ENCODE peak calls at places on chromosomes 11 and 22, in ten cellular contexts. One of them, this sample, is unnamed.

GRCh38 chr11:64150481-64151239 is 15.3 kb downstream of the MACROD1 start:
- DNase-seq in tibial artery: no peak
- DNase-seq in fibroblast of lung: no peak
- DNase-seq in epithelial cell of esophagus: no peak
- DNase-seq in cardiac muscle cell: no peak
- DNase-seq in fibroblast of the aortic adventitia: no peak
- DNase-seq in cardiac fibroblast: no peak
- DNase-seq in GM12865: no peak
- DNase-seq in body of pancreas: peak
- DNase-seq in bronchial epithelial cell: no peak
- DNase-seq in this sample: no peak

GRCh38 chr22:25735657-25736056 is 6.3 kb upstream of the MYO18B start:
- DNase-seq in cardiac muscle cell: no peak
- DNase-seq in epithelial cell of esophagus: no peak
- DNase-seq in tibial artery: no peak
- DNase-seq in body of pancreas: no peak
- DNase-seq in fibroblast of the aortic adventitia: no peak
- DNase-seq in bronchial epithelial cell: no peak
- DNase-seq in fibroblast of lung: no peak
- DNase-seq in cardiac fibroblast: no peak
- DNase-seq in GM12865: no peak
- DNase-seq in this sample: no peak

GRCh38 chr11:28463826-28464225 is 355.6 kb downstream of the METTL15 start:
- DNase-seq in epithelial cell of esophagus: peak
- DNase-seq in cardiac muscle cell: no peak
- DNase-seq in cardiac fibroblast: peak
- DNase-seq in tibial artery: no peak
- DNase-seq in bronchial epithelial cell: peak
- DNase-seq in GM12865: no peak
- DNase-seq in fibroblast of the aortic adventitia: peak
- DNase-seq in body of pancreas: no peak
- DNase-seq in fibroblast of lung: peak
- DNase-seq in this sample: no peak

GRCh38 chr11:127110542-127110941 is 110.0 kb upstream of the KIRREL3 start:
- DNase-seq in cardiac muscle cell: no peak
- DNase-seq in GM12865: no peak
- DNase-seq in tibial artery: no peak
- DNase-seq in fibroblast of the aortic adventitia: no peak
- DNase-seq in fibroblast of lung: no peak
- DNase-seq in bronchial epithelial cell: no peak
- DNase-seq in body of pancreas: no peak
- DNase-seq in epithelial cell of esophagus: no peak
- DNase-seq in cardiac fibroblast: no peak
- DNase-seq in this sample: no peak

GRCh38 chr11:14078941-14079522 is 116.5 kb downstream of the SPON1 start:
- DNase-seq in cardiac muscle cell: no peak
- DNase-seq in cardiac fibroblast: no peak
- DNase-seq in GM12865: no peak
- DNase-seq in tibial artery: no peak
- DNase-seq in fibroblast of the aortic adventitia: peak
- DNase-seq in body of pancreas: no peak
- DNase-seq in epithelial cell of esophagus: no peak
- DNase-seq in bronchial epithelial cell: no peak
- DNase-seq in fibroblast of lung: no peak
- DNase-seq in this sample: no peak

GRCh38 chr11:6402561-6402981 is 12.3 kb downstream of the SMPD1 start:
- DNase-seq in cardiac muscle cell: no peak
- DNase-seq in bronchial epithelial cell: no peak
- DNase-seq in GM12865: peak
- DNase-seq in body of pancreas: no peak
- DNase-seq in fibroblast of lung: peak
- DNase-seq in cardiac fibroblast: no peak
- DNase-seq in fibroblast of the aortic adventitia: no peak
- DNase-seq in epithelial cell of esophagus: no peak
- DNase-seq in tibial artery: no peak
- DNase-seq in this sample: peak

GRCh38 chr22:46062232-46062615 is 85.3 kb upstream of the WNT7B start:
- DNase-seq in body of pancreas: no peak
- DNase-seq in tibial artery: no peak
- DNase-seq in cardiac muscle cell: no peak
- DNase-seq in fibroblast of the aortic adventitia: no peak
- DNase-seq in bronchial epithelial cell: no peak
- DNase-seq in fibroblast of lung: peak
- DNase-seq in epithelial cell of esophagus: no peak
- DNase-seq in GM12865: no peak
- DNase-seq in cardiac fibroblast: no peak
- DNase-seq in this sample: no peak

GRCh38 chr11:8265681-8266241 is 2.1 kb upstream of the LMO1 start:
- DNase-seq in tibial artery: no peak
- DNase-seq in epithelial cell of esophagus: no peak
- DNase-seq in body of pancreas: no peak
- DNase-seq in cardiac muscle cell: peak
- DNase-seq in cardiac fibroblast: no peak
- DNase-seq in fibroblast of lung: no peak
- DNase-seq in bronchial epithelial cell: no peak
- DNase-seq in fibroblast of the aortic adventitia: no peak
- DNase-seq in GM12865: no peak
- DNase-seq in this sample: no peak

GRCh38 chr11:127816959-127817358 is 770.4 kb downstream of the ETS1 start:
- DNase-seq in cardiac fibroblast: peak
- DNase-seq in GM12865: no peak
- DNase-seq in tibial artery: no peak
- DNase-seq in fibroblast of the aortic adventitia: no peak
- DNase-seq in fibroblast of lung: no peak
- DNase-seq in body of pancreas: no peak
- DNase-seq in bronchial epithelial cell: no peak
- DNase-seq in epithelial cell of esophagus: no peak
- DNase-seq in cardiac muscle cell: no peak
- DNase-seq in this sample: no peak

GRCh38 chr11:131810511-131810910 is 440.1 kb downstream of the NTM start:
- DNase-seq in cardiac fibroblast: no peak
- DNase-seq in fibroblast of the aortic adventitia: peak
- DNase-seq in fibroblast of lung: no peak
- DNase-seq in tibial artery: no peak
- DNase-seq in epithelial cell of esophagus: no peak
- DNase-seq in cardiac muscle cell: no peak
- DNase-seq in body of pancreas: no peak
- DNase-seq in GM12865: no peak
- DNase-seq in bronchial epithelial cell: no peak
- DNase-seq in this sample: no peak

GRCh38 chr22:24400726-24401596 is 26.4 kb upstream of the ADORA2A start:
- DNase-seq in epithelial cell of esophagus: no peak
- DNase-seq in fibroblast of lung: peak
- DNase-seq in bronchial epithelial cell: peak
- DNase-seq in GM12865: peak
- DNase-seq in tibial artery: no peak
- DNase-seq in cardiac fibroblast: peak
- DNase-seq in body of pancreas: no peak
- DNase-seq in fibroblast of the aortic adventitia: peak
- DNase-seq in cardiac muscle cell: no peak
- DNase-seq in this sample: no peak

GRCh38 chr22:42714768-42715430 is 5.8 kb downstream of the A4GALT start:
- DNase-seq in fibroblast of lung: peak
- DNase-seq in bronchial epithelial cell: no peak
- DNase-seq in body of pancreas: no peak
- DNase-seq in cardiac fibroblast: no peak
- DNase-seq in tibial artery: no peak
- DNase-seq in cardiac muscle cell: no peak
- DNase-seq in epithelial cell of esophagus: no peak
- DNase-seq in fibroblast of the aortic adventitia: peak
- DNase-seq in GM12865: no peak
- DNase-seq in this sample: no peak

GRCh38 chr11:7892751-7893356 is 38.2 kb downstream of the OR10A6 start:
- DNase-seq in cardiac fibroblast: peak
- DNase-seq in body of pancreas: no peak
- DNase-seq in fibroblast of lung: peak
- DNase-seq in bronchial epithelial cell: peak
- DNase-seq in epithelial cell of esophagus: peak
- DNase-seq in cardiac muscle cell: peak
- DNase-seq in tibial artery: no peak
- DNase-seq in GM12865: peak
- DNase-seq in fibroblast of the aortic adventitia: peak
- DNase-seq in this sample: no peak

GRCh38 chr11:35548925-35549561 is 23.6 kb upstream of the PAMR1 start:
- DNase-seq in GM12865: no peak
- DNase-seq in fibroblast of the aortic adventitia: peak
- DNase-seq in tibial artery: no peak
- DNase-seq in bronchial epithelial cell: peak
- DNase-seq in epithelial cell of esophagus: no peak
- DNase-seq in fibroblast of lung: peak
- DNase-seq in cardiac fibroblast: peak
- DNase-seq in body of pancreas: no peak
- DNase-seq in cardiac muscle cell: no peak
- DNase-seq in this sample: no peak

DNA sequence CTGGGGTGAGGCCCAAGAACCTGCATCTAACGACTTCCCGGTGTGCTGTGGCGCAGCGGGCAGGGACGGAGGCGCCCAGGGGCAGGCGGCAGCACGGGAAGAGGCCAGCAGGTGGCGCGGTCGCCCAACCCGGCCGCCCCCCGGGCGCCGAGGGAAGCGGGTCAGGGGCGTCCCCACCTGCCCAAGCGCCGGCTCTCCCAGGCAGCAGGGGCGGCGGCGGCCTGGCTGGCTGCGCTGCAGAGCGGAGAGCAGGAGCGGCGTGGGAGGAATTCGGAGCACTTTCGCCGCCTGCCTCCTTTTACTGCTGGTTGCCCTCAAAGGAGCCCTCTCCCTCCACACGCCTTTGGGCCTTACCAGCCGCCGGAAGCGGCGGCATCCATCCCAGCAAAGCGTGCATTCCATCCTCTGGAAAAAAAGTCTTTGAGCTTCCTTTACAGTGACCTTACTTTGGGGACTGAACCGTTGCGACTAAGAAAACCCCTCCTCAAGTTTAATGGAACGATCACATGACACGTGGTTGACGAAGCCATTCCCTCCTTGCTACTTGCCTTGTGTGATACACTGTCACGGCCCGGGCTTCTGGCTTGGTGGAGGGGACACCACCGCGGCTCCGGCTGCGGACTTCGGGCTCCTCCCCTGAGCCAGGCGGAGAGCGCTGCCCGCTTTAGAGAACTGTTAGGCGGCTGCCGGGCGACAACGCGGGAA is 106.8 kb upstream of the CLMP start:
- DNase-seq in GM12865: peak
- DNase-seq in cardiac muscle cell: peak
- DNase-seq in cardiac fibroblast: peak
- DNase-seq in epithelial cell of esophagus: peak
- DNase-seq in tibial artery: peak
- DNase-seq in bronchial epithelial cell: no peak
- DNase-seq in fibroblast of lung: peak
- DNase-seq in fibroblast of the aortic adventitia: peak
- DNase-seq in body of pancreas: peak
- DNase-seq in this sample: peak
- H3K4me3 ChIP-seq in GM12865: peak
- H3K4me3 ChIP-seq in cardiac muscle cell: peak
- H3K4me3 ChIP-seq in cardiac fibroblast: peak
- H3K4me3 ChIP-seq in epithelial cell of esophagus: peak
- H3K4me3 ChIP-seq in tibial artery: peak
- H3K4me3 ChIP-seq in bronchial epithelial cell: peak
- H3K4me3 ChIP-seq in fibroblast of lung: peak
- H3K4me3 ChIP-seq in fibroblast of the aortic adventitia: peak
- H3K4me3 ChIP-seq in body of pancreas: no peak
- H3K4me3 ChIP-seq in this sample: peak

GRCh38 chr22:17891427-17892167 is 117.3 kb upstream of the BID start:
- DNase-seq in bronchial epithelial cell: no peak
- DNase-seq in fibroblast of the aortic adventitia: no peak
- DNase-seq in GM12865: peak
- DNase-seq in epithelial cell of esophagus: no peak
- DNase-seq in body of pancreas: no peak
- DNase-seq in cardiac fibroblast: no peak
- DNase-seq in fibroblast of lung: no peak
- DNase-seq in tibial artery: no peak
- DNase-seq in cardiac muscle cell: peak
- DNase-seq in this sample: no peak
- TF ChIP-seq CTCF in bronchial epithelial cell: peak
- TF ChIP-seq CTCF in fibroblast of the aortic adventitia: peak
- TF ChIP-seq CTCF in GM12865: peak
- TF ChIP-seq CTCF in epithelial cell of esophagus: peak
- TF ChIP-seq CTCF in body of pancreas: no peak
- TF ChIP-seq CTCF in cardiac fibroblast: peak
- TF ChIP-seq CTCF in fibroblast of lung: peak
- TF ChIP-seq CTCF in tibial artery: peak
- TF ChIP-seq CTCF in cardiac muscle cell: peak
- TF ChIP-seq CTCF in this sample: peak

GRCh38 chr11:118338637-118339061 is 3.9 kb downstream of the CD3D start:
- DNase-seq in body of pancreas: no peak
- DNase-seq in bronchial epithelial cell: peak
- DNase-seq in tibial artery: no peak
- DNase-seq in cardiac fibroblast: peak
- DNase-seq in fibroblast of lung: no peak
- DNase-seq in GM12865: peak
- DNase-seq in cardiac muscle cell: no peak
- DNase-seq in fibroblast of the aortic adventitia: no peak
- DNase-seq in epithelial cell of esophagus: peak
- DNase-seq in this sample: no peak
- H3K4me3 ChIP-seq in body of pancreas: no peak
- H3K4me3 ChIP-seq in bronchial epithelial cell: no peak
- H3K4me3 ChIP-seq in tibial artery: no peak
- H3K4me3 ChIP-seq in cardiac fibroblast: no peak
- H3K4me3 ChIP-seq in fibroblast of lung: no peak
- H3K4me3 ChIP-seq in GM12865: no peak
- H3K4me3 ChIP-seq in cardiac muscle cell: no peak
- H3K4me3 ChIP-seq in fibroblast of the aortic adventitia: no peak
- H3K4me3 ChIP-seq in epithelial cell of esophagus: no peak
- H3K4me3 ChIP-seq in this sample: no peak

GRCh38 chr11:19812096-19812495 is 99.5 kb downstream of the NAV2 start:
- DNase-seq in GM12865: no peak
- DNase-seq in epithelial cell of esophagus: no peak
- DNase-seq in body of pancreas: no peak
- DNase-seq in cardiac muscle cell: no peak
- DNase-seq in bronchial epithelial cell: no peak
- DNase-seq in fibroblast of the aortic adventitia: no peak
- DNase-seq in fibroblast of lung: no peak
- DNase-seq in cardiac fibroblast: no peak
- DNase-seq in tibial artery: no peak
- DNase-seq in this sample: no peak

GRCh38 chr11:19813158-19813879 is 100.7 kb downstream of the NAV2 start:
- DNase-seq in epithelial cell of esophagus: no peak
- DNase-seq in cardiac fibroblast: no peak
- DNase-seq in cardiac muscle cell: no peak
- DNase-seq in fibroblast of lung: no peak
- DNase-seq in tibial artery: no peak
- DNase-seq in fibroblast of the aortic adventitia: no peak
- DNase-seq in GM12865: no peak
- DNase-seq in body of pancreas: no peak
- DNase-seq in bronchial epithelial cell: no peak
- DNase-seq in this sample: no peak

GRCh38 chr11:19816040-19816439 is 103.4 kb downstream of the NAV2 start:
- DNase-seq in GM12865: no peak
- DNase-seq in cardiac muscle cell: no peak
- DNase-seq in tibial artery: no peak
- DNase-seq in bronchial epithelial cell: no peak
- DNase-seq in body of pancreas: peak
- DNase-seq in epithelial cell of esophagus: no peak
- DNase-seq in fibroblast of lung: no peak
- DNase-seq in cardiac fibroblast: no peak
- DNase-seq in fibroblast of the aortic adventitia: no peak
- DNase-seq in this sample: no peak

GRCh38 chr11:19812710-19813109 is 100.1 kb downstream of the NAV2 start:
- DNase-seq in body of pancreas: no peak
- DNase-seq in fibroblast of the aortic adventitia: peak
- DNase-seq in GM12865: no peak
- DNase-seq in cardiac muscle cell: no peak
- DNase-seq in bronchial epithelial cell: no peak
- DNase-seq in fibroblast of lung: no peak
- DNase-seq in epithelial cell of esophagus: no peak
- DNase-seq in cardiac fibroblast: no peak
- DNase-seq in tibial artery: no peak
- DNase-seq in this sample: no peak

GRCh38 chr11:19814421-19814820 is 101.8 kb downstream of the NAV2 start:
- DNase-seq in tibial artery: no peak
- DNase-seq in fibroblast of lung: no peak
- DNase-seq in cardiac fibroblast: no peak
- DNase-seq in bronchial epithelial cell: no peak
- DNase-seq in fibroblast of the aortic adventitia: no peak
- DNase-seq in cardiac muscle cell: no peak
- DNase-seq in GM12865: no peak
- DNase-seq in body of pancreas: no peak
- DNase-seq in epithelial cell of esophagus: peak
- DNase-seq in this sample: no peak
- TF ChIP-seq CTCF in tibial artery: no peak
- TF ChIP-seq CTCF in fibroblast of lung: peak
- TF ChIP-seq CTCF in cardiac fibroblast: no peak
- TF ChIP-seq CTCF in bronchial epithelial cell: peak
- TF ChIP-seq CTCF in fibroblast of the aortic adventitia: no peak
- TF ChIP-seq CTCF in cardiac muscle cell: peak
- TF ChIP-seq CTCF in GM12865: no peak
- TF ChIP-seq CTCF in body of pancreas: no peak
- TF ChIP-seq CTCF in epithelial cell of esophagus: peak
- TF ChIP-seq CTCF in this sample: no peak